ENCODE peak calls at places on chromosomes 4 and X, in ten cellular contexts. Y, W, E, H, U, Z, R, O, X and P are unnamed samples.

GRCh38 chrX:39895228-39896110 is 202.3 kb downstream of the BCOR start:
- DNase-seq in O (no peak), X (no peak), Y (no peak), E (no peak), W (no peak), U (no peak), H (no peak), R (no peak), Z (no peak), P (no peak)

GRCh38 chr4:106369456-106370060 is 980 bp upstream of the GIMD1 start:
- DNase-seq in X (peak; percentile 15), H (peak; percentile 28), Y (no peak), O (no peak), R (peak; percentile 88), E (no peak), Z (peak; percentile 83), W (no peak), U (peak; percentile 50), P (no peak)

GRCh38 chr4:77007358-77008230 is 58.0 kb downstream of the SEPTIN11 start:
- DNase-seq in E (no peak), R (peak; percentile 78), W (no peak), Z (peak; percentile 92), X (peak; percentile 33), U (no peak), Y (no peak), H (peak; percentile 33), O (no peak), P (no peak)

GRCh38 chr4:182137343-182137742 is 105.9 kb upstream of the TENM3 start:
- DNase-seq in U (peak; percentile 57), Z (no peak), W (no peak), O (no peak), R (peak; percentile 44), H (no peak), X (no peak), Y (no peak), E (no peak), P (no peak)

GRCh38 chr4:177400030-177400429 is 42.2 kb downstream of the AGA start:
- DNase-seq in R (no peak), Z (peak; percentile 48), Y (no peak), O (no peak), X (no peak), E (no peak), U (no peak), W (no peak), H (no peak), P (no peak)

GRCh38 chr4:10281996-10282395 is 165.4 kb upstream of the WDR1 start:
- DNase-seq in Z (no peak), X (no peak), E (no peak), O (no peak), W (no peak), Y (no peak), H (no peak), U (no peak), R (no peak), P (no peak)

GRCh38 chrX:11953615-11954014 is 184.7 kb upstream of the FRMPD4 start:
- DNase-seq in Y (no peak), E (no peak), X (no peak), Z (peak; percentile 48), H (no peak), U (no peak), R (peak; percentile 83), O (no peak), W (no peak), P (no peak)

GRCh38 chrX:28697732-28698131 is 110.5 kb downstream of the IL1RAPL1 start:
- DNase-seq in U (no peak), W (no peak), Y (no peak), Z (no peak), H (no peak), X (no peak), O (no peak), R (no peak), E (no peak), P (no peak)

GRCh38 chr4:113781439-113782040 is 20.0 kb upstream of the CAMK2D start:
- DNase-seq in Z (peak; percentile 64), O (no peak), X (peak; percentile 46), H (peak; percentile 48), Y (no peak), W (no peak), R (peak; percentile 63), E (no peak), U (no peak), P (no peak)

GRCh38 chr4:144399927-144400326 is 246.0 kb upstream of the HHIP start:
- DNase-seq in W (no peak), E (no peak), Y (no peak), H (no peak), R (peak; percentile 96), X (peak; percentile 14), O (no peak), U (no peak), Z (peak; percentile 86), P (no peak)

GRCh38 chrX:55057691-55058249 is 17.1 kb upstream of the PAGE2B start:
- DNase-seq in Y (no peak), U (peak; percentile 47), E (peak; percentile 14), Z (peak; percentile 49), W (no peak), X (peak; percentile 34), O (peak; percentile 0), R (peak; percentile 38), H (peak; percentile 25), P (no peak)

GRCh38 chr4:66465111-66465510 is 794.8 kb upstream of the EPHA5 start:
- DNase-seq in X (no peak), H (no peak), Y (no peak), O (no peak), U (no peak), W (no peak), Z (peak; percentile 8), R (peak; percentile 31), E (no peak), P (no peak)

GRCh38 chrX:132956421-132957210 is 1.8 kb downstream of the HS6ST2 start:
- DNase-seq in U (peak; percentile 64), W (peak; percentile 70), R (no peak), Y (peak; percentile 21), X (no peak), Z (no peak), E (no peak), H (peak; percentile 7), O (no peak), P (no peak)

GRCh38 chr4:3789587-3789986 is 23.4 kb downstream of the ADRA2C start:
- DNase-seq in Z (no peak), O (no peak), X (no peak), H (no peak), Y (no peak), E (no peak), R (no peak), W (peak; percentile 56), U (no peak), P (no peak)

GRCh38 chr4:127498366-127498765 is 134.4 kb upstream of the INTU start:
- DNase-seq in E (no peak), Z (no peak), R (no peak), O (no peak), X (no peak), W (no peak), U (no peak), H (no peak), Y (no peak), P (no peak)

GRCh38 chr4:40149960-40150385 is 46.9 kb upstream of the RHOH start:
- DNase-seq in H (peak; percentile 83), O (peak; percentile 63), U (peak; percentile 74), W (no peak), Y (peak; percentile 35), R (peak; percentile 77), X (peak; percentile 69), Z (peak; percentile 78), E (peak; percentile 59), P (no peak)

GRCh38 chr4:75939890-75940691 is 722 bp downstream of the NAAA start:
- DNase-seq in E (peak; percentile 60), Y (peak; percentile 62), Z (peak; percentile 49), W (peak; percentile 93), H (peak; percentile 87), U (peak; percentile 91), X (peak; percentile 87), R (peak; percentile 52), O (peak; percentile 61), P (peak; percentile 73)

GRCh38 chrX:110086916-110087484 is 84.1 kb downstream of the TMEM164 start:
- DNase-seq in W (no peak), U (no peak), H (no peak), O (no peak), Z (peak; percentile 86), Y (no peak), X (no peak), R (peak; percentile 87), E (no peak), P (no peak)

GRCh38 chrX:151762802-151763201 is 28.3 kb downstream of the CNGA2 start:
- DNase-seq in R (no peak), U (no peak), X (no peak), Z (no peak), E (no peak), H (no peak), O (no peak), Y (no peak), W (no peak), P (peak; percentile 15)

GRCh38 chr4:145609494-145610427 is 9.4 kb upstream of the MMAA start:
- DNase-seq in H (peak; percentile 49), X (peak; percentile 38), O (peak; percentile 72), Y (peak; percentile 55), Z (peak; percentile 85), R (peak; percentile 74), W (no peak), E (peak; percentile 46), U (peak; percentile 70), P (no peak)

GRCh38 chrX:140836874-140837273 is 127.3 kb downstream of the LINC00632 start:
- DNase-seq in W (no peak), H (no peak), R (no peak), Y (no peak), O (no peak), E (no peak), U (no peak), X (no peak), Z (no peak), P (no peak)

GRCh38 chr4:101981756-101982155 is 191.2 kb downstream of the BANK1 start:
- DNase-seq in U (no peak), Y (no peak), R (no peak), W (no peak), E (no peak), O (no peak), X (no peak), H (no peak), Z (no peak), P (no peak)

GRCh38 chrX:150282953-150283352 is 80.2 kb upstream of the MAMLD1 start:
- DNase-seq in U (no peak), O (no peak), H (no peak), W (no peak), Z (no peak), R (no peak), X (no peak), Y (no peak), E (no peak), P (no peak)

GRCh38 chr4:185820119-185821028 is 8.4 kb upstream of the SORBS2 start:
- DNase-seq in Z (no peak), R (no peak), E (no peak), X (no peak), Y (no peak), H (no peak), O (no peak), U (no peak), W (peak; percentile 41), P (no peak)

GRCh38 chr4:38210396-38211114 is 250.4 kb downstream of the PTTG2 start:
- DNase-seq in Z (peak; percentile 47), U (no peak), O (no peak), X (no peak), R (peak; percentile 83), Y (no peak), W (no peak), H (no peak), E (no peak), P (no peak)

GRCh38 chr4:52914051-52914605 is 52.0 kb downstream of the RASL11B start:
- DNase-seq in Z (peak; percentile 84), U (no peak), O (no peak), Y (no peak), R (peak; percentile 66), W (no peak), X (no peak), E (no peak), H (no peak), P (no peak)

GRCh38 chr4:55553442-55553841 is 6.7 kb upstream of the CLOCK start:
- DNase-seq in R (peak; percentile 43), E (no peak), O (no peak), U (no peak), H (no peak), X (no peak), Z (peak; percentile 65), W (no peak), Y (peak; percentile 62), P (no peak)

GRCh38 chrX:46837543-46838481 is 969 bp downstream of the RP2 start:
- DNase-seq in X (peak; percentile 30), Z (peak; percentile 20), U (no peak), H (peak; percentile 29), O (no peak), W (no peak), Y (no peak), E (no peak), R (peak; percentile 40), P (no peak)